ENCODE peak calls at places on chromosomes 16 and 17, in seven cellular contexts. One of them, this sample, is unnamed.
A peak's percentile ranks its signal among the peaks of the same experiment; 100 is the strongest.

GRCh38 chr17:4450710-4451316 is 17.1 kb downstream of the SPNS3 start:
- DNase-seq in activated CD4-positive, alpha-beta T cell treated with anti-CD3 and anti-CD28 coated beads, Interleukin-2, amount 50 U/mL, for 1 hour: no peak
- DNase-seq in foreskin fibroblast: no peak
- DNase-seq in RPMI7951: no peak
- DNase-seq in hypothalamus: no peak
- DNase-seq in HCT116: no peak
- DNase-seq in NCI-H1930: no peak
- DNase-seq in this sample: no peak

GRCh38 chr16:30884760-30885159 is 9.1 kb downstream of the BCL7C start:
- DNase-seq in hypothalamus: no peak
- DNase-seq in foreskin fibroblast: no peak
- DNase-seq in NCI-H1930: no peak
- DNase-seq in HCT116: no peak
- DNase-seq in RPMI7951: no peak
- DNase-seq in activated CD4-positive, alpha-beta T cell treated with anti-CD3 and anti-CD28 coated beads, Interleukin-2, amount 50 U/mL, for 1 hour: no peak
- DNase-seq in this sample: no peak

GRCh38 chr17:32350662-32351418 is 883 bp downstream of the ZNF207 start:
- DNase-seq in RPMI7951: peak; percentile 57
- DNase-seq in NCI-H1930: no peak
- DNase-seq in activated CD4-positive, alpha-beta T cell treated with anti-CD3 and anti-CD28 coated beads, Interleukin-2, amount 50 U/mL, for 1 hour: peak; percentile 27
- DNase-seq in hypothalamus: no peak
- DNase-seq in foreskin fibroblast: peak; percentile 13
- DNase-seq in HCT116: no peak
- DNase-seq in this sample: peak; percentile 38

GRCh38 chr17:82098939-82099765 is 1.1 kb upstream of the FASN start:
- DNase-seq in foreskin fibroblast: no peak
- DNase-seq in HCT116: no peak
- DNase-seq in activated CD4-positive, alpha-beta T cell treated with anti-CD3 and anti-CD28 coated beads, Interleukin-2, amount 50 U/mL, for 1 hour: no peak
- DNase-seq in RPMI7951: no peak
- DNase-seq in NCI-H1930: no peak
- DNase-seq in hypothalamus: no peak
- DNase-seq in this sample: peak; percentile 65

GRCh38 chr17:77501751-77502625 is 361.2 kb downstream of the SEC14L1 start:
- DNase-seq in RPMI7951: no peak
- DNase-seq in HCT116: no peak
- DNase-seq in hypothalamus: no peak
- DNase-seq in NCI-H1930: no peak
- DNase-seq in foreskin fibroblast: no peak
- DNase-seq in activated CD4-positive, alpha-beta T cell treated with anti-CD3 and anti-CD28 coated beads, Interleukin-2, amount 50 U/mL, for 1 hour: no peak
- DNase-seq in this sample: no peak

GRCh38 chr16:17397499-17397891 is 73.3 kb downstream of the XYLT1 start:
- DNase-seq in activated CD4-positive, alpha-beta T cell treated with anti-CD3 and anti-CD28 coated beads, Interleukin-2, amount 50 U/mL, for 1 hour: no peak
- DNase-seq in NCI-H1930: no peak
- DNase-seq in RPMI7951: peak; percentile 95
- DNase-seq in HCT116: no peak
- DNase-seq in foreskin fibroblast: peak; percentile 69
- DNase-seq in hypothalamus: no peak
- DNase-seq in this sample: no peak

GRCh38 chr16:84883301-84883700 is 63.5 kb downstream of the CRISPLD2 start:
- DNase-seq in NCI-H1930: no peak
- DNase-seq in hypothalamus: no peak
- DNase-seq in RPMI7951: no peak
- DNase-seq in HCT116: no peak
- DNase-seq in activated CD4-positive, alpha-beta T cell treated with anti-CD3 and anti-CD28 coated beads, Interleukin-2, amount 50 U/mL, for 1 hour: no peak
- DNase-seq in foreskin fibroblast: no peak
- DNase-seq in this sample: no peak

GRCh38 chr17:42950044-42950783 is 14.0 kb downstream of the AARSD1 start:
- DNase-seq in NCI-H1930: no peak
- DNase-seq in foreskin fibroblast: no peak
- DNase-seq in hypothalamus: no peak
- DNase-seq in activated CD4-positive, alpha-beta T cell treated with anti-CD3 and anti-CD28 coated beads, Interleukin-2, amount 50 U/mL, for 1 hour: no peak
- DNase-seq in HCT116: no peak
- DNase-seq in RPMI7951: no peak
- DNase-seq in this sample: no peak

GRCh38 chr17:18920911-18921441 is 31.0 kb upstream of the SLC5A10 start:
- DNase-seq in activated CD4-positive, alpha-beta T cell treated with anti-CD3 and anti-CD28 coated beads, Interleukin-2, amount 50 U/mL, for 1 hour: no peak
- DNase-seq in NCI-H1930: no peak
- DNase-seq in RPMI7951: peak; percentile 18
- DNase-seq in hypothalamus: no peak
- DNase-seq in foreskin fibroblast: no peak
- DNase-seq in HCT116: no peak
- DNase-seq in this sample: no peak

GRCh38 chr17:18280766-18281165 is 20.3 kb downstream of the MIEF2 start:
- DNase-seq in foreskin fibroblast: no peak
- DNase-seq in activated CD4-positive, alpha-beta T cell treated with anti-CD3 and anti-CD28 coated beads, Interleukin-2, amount 50 U/mL, for 1 hour: no peak
- DNase-seq in HCT116: no peak
- DNase-seq in RPMI7951: no peak
- DNase-seq in hypothalamus: no peak
- DNase-seq in NCI-H1930: no peak
- DNase-seq in this sample: no peak

GRCh38 chr16:67942200-67942509 is 1.8 kb downstream of the LCAT start:
- DNase-seq in RPMI7951: peak; percentile 31
- DNase-seq in foreskin fibroblast: no peak
- DNase-seq in NCI-H1930: no peak
- DNase-seq in hypothalamus: no peak
- DNase-seq in activated CD4-positive, alpha-beta T cell treated with anti-CD3 and anti-CD28 coated beads, Interleukin-2, amount 50 U/mL, for 1 hour: peak; percentile 26
- DNase-seq in HCT116: no peak
- DNase-seq in this sample: no peak

GRCh38 chr17:71184716-71185115 is 936.1 kb upstream of the SOX9 start:
- DNase-seq in activated CD4-positive, alpha-beta T cell treated with anti-CD3 and anti-CD28 coated beads, Interleukin-2, amount 50 U/mL, for 1 hour: no peak
- DNase-seq in hypothalamus: no peak
- DNase-seq in foreskin fibroblast: no peak
- DNase-seq in HCT116: no peak
- DNase-seq in NCI-H1930: no peak
- DNase-seq in RPMI7951: peak; percentile 65
- DNase-seq in this sample: peak; percentile 82

GRCh38 chr16:85649411-85649977 is 36.4 kb downstream of the GSE1 start:
- DNase-seq in activated CD4-positive, alpha-beta T cell treated with anti-CD3 and anti-CD28 coated beads, Interleukin-2, amount 50 U/mL, for 1 hour: no peak
- DNase-seq in foreskin fibroblast: no peak
- DNase-seq in NCI-H1930: no peak
- DNase-seq in HCT116: no peak
- DNase-seq in RPMI7951: no peak
- DNase-seq in hypothalamus: no peak
- DNase-seq in this sample: no peak

GRCh38 chr16:19486744-19487325 is 35.1 kb downstream of the GDE1 start:
- DNase-seq in HCT116: no peak
- DNase-seq in hypothalamus: no peak
- DNase-seq in foreskin fibroblast: no peak
- DNase-seq in RPMI7951: no peak
- DNase-seq in NCI-H1930: no peak
- DNase-seq in activated CD4-positive, alpha-beta T cell treated with anti-CD3 and anti-CD28 coated beads, Interleukin-2, amount 50 U/mL, for 1 hour: no peak
- DNase-seq in this sample: no peak

GRCh38 chr17:2947996-2948550 is 115.3 kb downstream of the OR1D5 start:
- DNase-seq in activated CD4-positive, alpha-beta T cell treated with anti-CD3 and anti-CD28 coated beads, Interleukin-2, amount 50 U/mL, for 1 hour: no peak
- DNase-seq in NCI-H1930: no peak
- DNase-seq in HCT116: no peak
- DNase-seq in hypothalamus: no peak
- DNase-seq in RPMI7951: no peak
- DNase-seq in foreskin fibroblast: no peak
- DNase-seq in this sample: no peak

GRCh38 chr16:14146445-14146844 is 75.3 kb downstream of the MRTFB start:
- DNase-seq in RPMI7951: no peak
- DNase-seq in NCI-H1930: no peak
- DNase-seq in foreskin fibroblast: no peak
- DNase-seq in HCT116: no peak
- DNase-seq in hypothalamus: no peak
- DNase-seq in activated CD4-positive, alpha-beta T cell treated with anti-CD3 and anti-CD28 coated beads, Interleukin-2, amount 50 U/mL, for 1 hour: no peak
- DNase-seq in this sample: no peak

GRCh38 chr16:64280317-64280716 is 841.5 kb downstream of the CDH11 start:
- DNase-seq in foreskin fibroblast: no peak
- DNase-seq in RPMI7951: no peak
- DNase-seq in hypothalamus: no peak
- DNase-seq in NCI-H1930: no peak
- DNase-seq in activated CD4-positive, alpha-beta T cell treated with anti-CD3 and anti-CD28 coated beads, Interleukin-2, amount 50 U/mL, for 1 hour: no peak
- DNase-seq in HCT116: no peak
- DNase-seq in this sample: no peak

GRCh38 chr17:37610971-37611370 is 1.8 kb upstream of the SYNRG start:
- DNase-seq in RPMI7951: no peak
- DNase-seq in HCT116: no peak
- DNase-seq in activated CD4-positive, alpha-beta T cell treated with anti-CD3 and anti-CD28 coated beads, Interleukin-2, amount 50 U/mL, for 1 hour: no peak
- DNase-seq in hypothalamus: no peak
- DNase-seq in NCI-H1930: peak; percentile 11
- DNase-seq in foreskin fibroblast: no peak
- DNase-seq in this sample: no peak

GRCh38 chr17:5780476-5780875 is 196.2 kb upstream of the NLRP1 start:
- DNase-seq in HCT116: peak; percentile 31
- DNase-seq in NCI-H1930: no peak
- DNase-seq in RPMI7951: peak; percentile 49
- DNase-seq in activated CD4-positive, alpha-beta T cell treated with anti-CD3 and anti-CD28 coated beads, Interleukin-2, amount 50 U/mL, for 1 hour: no peak
- DNase-seq in foreskin fibroblast: peak; percentile 71
- DNase-seq in hypothalamus: no peak
- DNase-seq in this sample: no peak

GRCh38 chr17:2108170-2108569 is 53.3 kb downstream of the HIC1 start:
- DNase-seq in HCT116: no peak
- DNase-seq in NCI-H1930: no peak
- DNase-seq in hypothalamus: no peak
- DNase-seq in activated CD4-positive, alpha-beta T cell treated with anti-CD3 and anti-CD28 coated beads, Interleukin-2, amount 50 U/mL, for 1 hour: no peak
- DNase-seq in RPMI7951: no peak
- DNase-seq in foreskin fibroblast: no peak
- DNase-seq in this sample: no peak

GRCh38 chr17:15398291-15398690 is 56.9 kb upstream of the TEKT3 start:
- DNase-seq in RPMI7951: peak; percentile 90
- DNase-seq in hypothalamus: no peak
- DNase-seq in activated CD4-positive, alpha-beta T cell treated with anti-CD3 and anti-CD28 coated beads, Interleukin-2, amount 50 U/mL, for 1 hour: no peak
- DNase-seq in HCT116: peak; percentile 18
- DNase-seq in foreskin fibroblast: peak; percentile 69
- DNase-seq in NCI-H1930: no peak
- DNase-seq in this sample: no peak

GRCh38 chr17:40547079-40547784 is 18.0 kb downstream of the CCR7 start:
- DNase-seq in HCT116: no peak
- DNase-seq in RPMI7951: no peak
- DNase-seq in NCI-H1930: peak; percentile 6
- DNase-seq in activated CD4-positive, alpha-beta T cell treated with anti-CD3 and anti-CD28 coated beads, Interleukin-2, amount 50 U/mL, for 1 hour: peak; percentile 70
- DNase-seq in hypothalamus: no peak
- DNase-seq in foreskin fibroblast: no peak
- DNase-seq in this sample: peak; percentile 47

GRCh38 chr16:84526794-84527485 is 22.5 kb upstream of the MEAK7 start:
- DNase-seq in NCI-H1930: no peak
- DNase-seq in foreskin fibroblast: peak; percentile 44
- DNase-seq in hypothalamus: no peak
- DNase-seq in activated CD4-positive, alpha-beta T cell treated with anti-CD3 and anti-CD28 coated beads, Interleukin-2, amount 50 U/mL, for 1 hour: no peak
- DNase-seq in RPMI7951: peak; percentile 88
- DNase-seq in HCT116: no peak
- DNase-seq in this sample: no peak

GRCh38 chr17:40243756-40244155 is 24.7 kb downstream of the WIPF2 start:
- DNase-seq in HCT116: no peak
- DNase-seq in RPMI7951: no peak
- DNase-seq in hypothalamus: no peak
- DNase-seq in NCI-H1930: no peak
- DNase-seq in foreskin fibroblast: no peak
- DNase-seq in activated CD4-positive, alpha-beta T cell treated with anti-CD3 and anti-CD28 coated beads, Interleukin-2, amount 50 U/mL, for 1 hour: no peak
- DNase-seq in this sample: no peak

GRCh38 chr16:67719048-67719777 is at the start of gene GFOD2:
- DNase-seq in activated CD4-positive, alpha-beta T cell treated with anti-CD3 and anti-CD28 coated beads, Interleukin-2, amount 50 U/mL, for 1 hour: peak; percentile 99
- DNase-seq in foreskin fibroblast: peak; percentile 90
- DNase-seq in HCT116: peak; percentile 86
- DNase-seq in RPMI7951: peak; percentile 89
- DNase-seq in hypothalamus: peak; percentile 93
- DNase-seq in NCI-H1930: peak; percentile 88
- DNase-seq in this sample: peak; percentile 89

GRCh38 chr16:4548124-4548523 is 8.0 kb upstream of the C16orf96 start:
- DNase-seq in foreskin fibroblast: no peak
- DNase-seq in HCT116: no peak
- DNase-seq in NCI-H1930: no peak
- DNase-seq in activated CD4-positive, alpha-beta T cell treated with anti-CD3 and anti-CD28 coated beads, Interleukin-2, amount 50 U/mL, for 1 hour: no peak
- DNase-seq in RPMI7951: no peak
- DNase-seq in hypothalamus: no peak
- DNase-seq in this sample: no peak

GRCh38 chr16:74720579-74720978 is 19.9 kb upstream of the MLKL start:
- DNase-seq in HCT116: no peak
- DNase-seq in foreskin fibroblast: no peak
- DNase-seq in NCI-H1930: no peak
- DNase-seq in activated CD4-positive, alpha-beta T cell treated with anti-CD3 and anti-CD28 coated beads, Interleukin-2, amount 50 U/mL, for 1 hour: no peak
- DNase-seq in RPMI7951: no peak
- DNase-seq in hypothalamus: no peak
- DNase-seq in this sample: no peak

GRCh38 chr16:46733319-46733830 is 14.8 kb downstream of the MYLK3 start:
- DNase-seq in HCT116: no peak
- DNase-seq in RPMI7951: no peak
- DNase-seq in foreskin fibroblast: no peak
- DNase-seq in NCI-H1930: no peak
- DNase-seq in activated CD4-positive, alpha-beta T cell treated with anti-CD3 and anti-CD28 coated beads, Interleukin-2, amount 50 U/mL, for 1 hour: no peak
- DNase-seq in hypothalamus: no peak
- DNase-seq in this sample: no peak

GRCh38 chr17:63995626-63996025 is 2.5 kb upstream of the PRR29 start:
- DNase-seq in NCI-H1930: no peak
- DNase-seq in activated CD4-positive, alpha-beta T cell treated with anti-CD3 and anti-CD28 coated beads, Interleukin-2, amount 50 U/mL, for 1 hour: no peak
- DNase-seq in hypothalamus: no peak
- DNase-seq in foreskin fibroblast: no peak
- DNase-seq in HCT116: no peak
- DNase-seq in RPMI7951: no peak
- DNase-seq in this sample: no peak

GRCh38 chr16:648071-648785 is 937 bp upstream of the WDR90 start:
- DNase-seq in hypothalamus: no peak
- DNase-seq in activated CD4-positive, alpha-beta T cell treated with anti-CD3 and anti-CD28 coated beads, Interleukin-2, amount 50 U/mL, for 1 hour: peak; percentile 38
- DNase-seq in HCT116: no peak
- DNase-seq in foreskin fibroblast: no peak
- DNase-seq in NCI-H1930: peak; percentile 43
- DNase-seq in RPMI7951: peak; percentile 15
- DNase-seq in this sample: peak; percentile 46

This sample was measured in NCI-H446.